ENCODE peak calls at places on chromosomes 12 and 14, in four cellular contexts. P, Z, T and M are unnamed samples.

GRCh38 chr12:45464699-45465098 is 248.8 kb downstream of the ANO6 start:
- DNase-seq in T (no peak), Z (no peak), P (no peak), M (no peak)

GRCh38 chr12:85280984-85281946 is 1.2 kb downstream of the ALX1 start:
- DNase-seq in P (no peak), Z (no peak), T (no peak), M (no peak)

GRCh38 chr12:84502180-84502857 is 410.3 kb downstream of the SLC6A15 start:
- DNase-seq in Z (no peak), T (no peak), P (no peak), M (no peak)

GRCh38 chr14:92677087-92677668 is 71.2 kb downstream of the LGMN start:
- DNase-seq in Z (no peak), T (no peak), P (peak; percentile 62), M (no peak)

GRCh38 chr14:66508846-66509621 is 1.1 kb downstream of the GPHN start:
- DNase-seq in T (peak; percentile 29), P (peak; percentile 68), Z (peak; percentile 48), M (no peak)

GRCh38 chr14:91732859-91733477 is 1.1 kb upstream of the CATSPERB start:
- DNase-seq in Z (no peak), T (no peak), P (no peak), M (no peak)

GRCh38 chr12:54330442-54330841 is 5.5 kb downstream of the COPZ1 start:
- DNase-seq in Z (no peak), T (no peak), P (no peak), M (no peak)

GRCh38 chr12:61754214-61754613 is 506.0 kb upstream of the USP15 start:
- DNase-seq in P (no peak), T (no peak), Z (no peak), M (no peak)

GRCh38 chr12:101619868-101620761 is 25.3 kb downstream of the MYBPC1 start:
- DNase-seq in P (no peak), T (no peak), Z (no peak), M (no peak)

GRCh38 chr12:5525783-5526367 is 94.0 kb downstream of the NTF3 start:
- DNase-seq in Z (no peak), P (no peak), T (no peak), M (no peak)

GRCh38 chr12:48023386-48023785 is 19.1 kb upstream of the COL2A1 start:
- DNase-seq in P (no peak), T (peak; percentile 70), Z (no peak), M (no peak)

GRCh38 chr12:278046-278445 is 15.4 kb upstream of the SLC6A13 start:
- DNase-seq in P (no peak), T (no peak), Z (no peak), M (no peak)

GRCh38 chr14:68367444-68368014 is 425.3 kb downstream of the ZFP36L1 start:
- DNase-seq in T (no peak), Z (no peak), P (no peak), M (no peak)

GRCh38 chr14:35196571-35196970 is 74.2 kb downstream of the PRORP start:
- DNase-seq in P (no peak), T (no peak), Z (no peak), M (no peak)

GRCh38 chr12:20237091-20237490 is 131.2 kb upstream of the PDE3A start:
- DNase-seq in Z (no peak), P (no peak), T (no peak), M (no peak)

GRCh38 chr12:84730561-84731162 is 181.9 kb downstream of the SLC6A15 start:
- DNase-seq in Z (no peak), T (no peak), P (no peak), M (no peak)

GRCh38 chr14:65528069-65528468 is 115.5 kb downstream of the FUT8 start:
- DNase-seq in T (no peak), P (no peak), Z (no peak), M (no peak)

GRCh38 chr14:85532981-85533820 is 3.3 kb downstream of the FLRT2 start:
- DNase-seq in P (peak; percentile 79), Z (peak; percentile 61), T (peak; percentile 46), M (peak; percentile 79)

GRCh38 chr12:122336015-122336946 is 70.0 kb upstream of the VPS33A start:
- DNase-seq in P (no peak), Z (no peak), T (no peak), M (no peak)

GRCh38 chr12:56941299-56942017 is 7.2 kb upstream of the SDR9C7 start:
- DNase-seq in P (no peak), T (no peak), Z (no peak), M (no peak)

DNA sequence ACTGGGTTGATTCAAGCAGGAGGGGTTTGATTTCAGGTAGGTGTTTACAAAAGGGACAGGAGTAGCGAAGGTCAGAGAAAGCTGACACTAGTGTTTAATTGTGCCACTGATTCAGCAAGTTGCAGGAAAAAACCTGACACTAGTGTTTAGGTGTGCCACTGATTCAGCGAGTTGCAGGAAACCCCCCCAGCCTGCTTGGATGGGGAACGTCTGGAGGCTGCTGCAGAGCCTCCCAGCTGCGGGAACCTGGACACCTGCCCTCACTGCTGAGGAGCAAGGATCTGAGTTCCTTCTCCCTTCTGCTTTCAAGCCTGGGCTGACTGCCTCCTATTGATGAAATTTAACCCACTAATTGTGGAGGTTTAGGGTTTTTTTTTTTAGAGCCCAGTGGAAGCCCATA is 84.2 kb downstream of the AVPR1A start:
- DNase-seq in Z (no peak), P (no peak), T (no peak), M (no peak)
- H3K27ac ChIP-seq in Z (no peak overlapping the region), P (no peak overlapping the region), T (no peak overlapping the region), M (no peak overlapping the region)

DNA sequence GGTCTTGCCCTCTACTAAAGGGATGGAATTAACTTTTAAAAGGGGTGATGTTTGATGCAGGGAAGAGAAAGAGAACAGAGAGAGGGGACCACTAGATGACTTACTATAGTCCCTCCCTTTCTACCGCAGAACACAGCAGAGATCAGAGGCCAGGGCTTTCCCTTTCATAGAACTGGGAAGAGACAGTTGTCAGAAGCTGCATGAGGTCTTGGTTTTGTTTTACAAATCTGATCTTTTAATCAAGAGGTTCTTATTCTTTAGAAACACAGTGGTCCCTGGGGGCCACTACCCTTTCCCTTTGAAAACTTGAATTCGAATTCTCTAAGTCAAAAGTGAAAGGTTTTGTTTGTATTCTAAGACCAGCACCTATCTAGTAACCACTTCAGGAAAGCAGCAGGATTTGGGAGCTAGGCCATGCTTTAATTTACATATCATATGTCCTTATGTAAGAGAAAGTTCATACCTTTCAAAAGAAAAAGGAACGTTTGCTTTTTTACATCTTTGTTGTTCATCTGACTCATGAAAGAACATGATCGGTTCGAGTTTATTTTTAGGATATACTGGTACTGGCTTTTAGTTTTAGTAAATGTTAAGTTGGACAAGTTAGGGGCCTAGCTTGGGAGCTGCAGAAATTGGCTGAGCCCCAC is 6.3 kb downstream of the FBXL14 start:
- DNase-seq in Z (no peak), T (no peak), P (no peak), M (no peak)
- H3K4me1 ChIP-seq in Z (peaks cover 64% of the 10 kb centered on the region), T (peaks cover 69% of the 10 kb centered on the region), P (peaks cover 67% of the 10 kb centered on the region), M (peaks cover 8% of the 10 kb centered on the region)

GRCh38 chr14:61749264-61749663 is 13.0 kb upstream of the SNAPC1 start:
- DNase-seq in P (no peak), Z (no peak), T (no peak), M (no peak)
- H3K4me3 ChIP-seq in P (no peak overlapping the region), Z (peak overlapping the region; percentile 42), T (peak overlapping the region; percentile 70), M (peak overlapping the region; percentile 78)

DNA sequence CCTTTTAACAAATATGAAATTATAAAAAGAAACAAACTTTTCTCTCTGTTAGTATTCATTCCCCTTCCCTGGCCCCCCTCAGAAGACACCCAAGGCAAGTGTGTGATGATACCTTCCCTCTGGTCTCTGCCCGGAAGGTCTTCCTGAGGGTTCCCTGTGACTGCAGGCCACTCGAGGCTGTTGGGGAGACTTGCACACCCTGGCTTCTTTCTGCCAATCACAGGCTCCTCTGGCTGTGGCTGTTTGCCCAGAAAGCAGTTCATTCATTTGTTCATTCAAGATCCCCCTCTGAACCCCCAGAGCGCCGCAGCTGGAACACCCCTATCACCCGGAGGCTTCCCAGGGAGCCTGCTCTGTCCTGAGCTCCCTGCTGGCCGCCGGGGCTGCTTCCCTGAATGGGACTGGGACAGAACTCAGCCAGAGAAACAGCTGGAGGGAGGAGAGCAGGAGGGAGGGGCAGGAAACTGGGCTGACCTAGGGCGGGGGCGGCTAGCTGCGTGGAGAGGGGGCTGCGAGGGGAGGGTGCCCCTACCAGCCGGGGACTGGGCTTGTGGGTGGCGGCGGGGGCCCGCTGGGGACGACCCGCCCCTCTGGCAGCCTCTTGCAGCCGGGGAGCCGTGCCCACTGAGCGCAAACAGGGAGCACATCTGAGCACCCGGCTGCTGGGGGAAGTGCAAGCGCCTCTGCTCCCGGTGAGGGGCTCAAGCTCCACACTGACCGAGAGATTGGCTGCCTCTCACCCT is at the start of gene CMKLR1:
- DNase-seq in Z (peak; percentile 53), T (peak; percentile 71), P (peak; percentile 82), M (peak; percentile 83)
- H3K27ac ChIP-seq in Z (peak within 1 kb of the TSS; percentile 57), T (peak within 1 kb of the TSS; percentile 82), P (peak within 1 kb of the TSS; percentile 66), M (peak within 1 kb of the TSS; percentile 96)